ENCODE peak calls at places on chromosome 10, in six cellular contexts. S, I, L, X, B and C are unnamed samples.
A peak's percentile ranks its signal among the peaks of the same experiment; 100 is the strongest.

GRCh38 chr10:120750167-120750566 is 101.0 kb upstream of the WDR11 start:
- DNase-seq in S (no peak), I (no peak), L (no peak), X (no peak), B (no peak), C (peak; percentile 53)

GRCh38 chr10:114962441-114962840 is 24.4 kb downstream of the TRUB1 start:
- DNase-seq in S (no peak), I (no peak), L (peak; percentile 22), X (no peak), B (no peak), C (no peak)

GRCh38 chr10:66538908-66539307 is 386.9 kb upstream of the LRRTM3 start:
- DNase-seq in S (no peak), I (no peak), L (no peak), X (no peak), B (no peak), C (no peak)

GRCh38 chr10:22263106-22263505 is 45.3 kb upstream of the EBLN1 start:
- DNase-seq in S (no peak), I (no peak), L (no peak), X (no peak), B (no peak), C (no peak)

GRCh38 chr10:112402917-112403316 is 29.0 kb downstream of the ACSL5 start:
- DNase-seq in S (no peak), I (no peak), L (no peak), X (no peak), B (no peak), C (no peak)

GRCh38 chr10:106582291-106582690 is 582.2 kb downstream of the SORCS1 start:
- DNase-seq in S (peak; percentile 23), I (peak; percentile 34), L (no peak), X (peak; percentile 7), B (peak; percentile 23), C (no peak)

GRCh38 chr10:7302393-7303054 is 108.3 kb downstream of the SFMBT2 start:
- DNase-seq in S (no peak), I (peak; percentile 2), L (no peak), X (no peak), B (no peak), C (no peak)

GRCh38 chr10:13698217-13698616 is 111.5 kb downstream of the PRPF18 start:
- DNase-seq in S (peak; percentile 26), I (no peak), L (no peak), X (no peak), B (no peak), C (no peak)

GRCh38 chr10:34658934-34659333 is 156.2 kb downstream of the PARD3 start:
- DNase-seq in S (no peak), I (no peak), L (peak; percentile 61), X (no peak), B (no peak), C (no peak)

GRCh38 chr10:17290226-17290625 is 62.2 kb downstream of the VIM start:
- DNase-seq in S (peak; percentile 8), I (peak; percentile 8), L (no peak), X (peak; percentile 40), B (peak; percentile 55), C (peak; percentile 42)

GRCh38 chr10:126288547-126289493 is 99.5 kb downstream of the ADAM12 start:
- DNase-seq in S (no peak), I (no peak), L (no peak), X (no peak), B (no peak), C (no peak)

GRCh38 chr10:21831986-21832735 is 171.4 kb downstream of the DNAJC1 start:
- DNase-seq in S (peak; percentile 28), I (peak; percentile 60), L (no peak), X (no peak), B (no peak), C (no peak)

GRCh38 chr10:113880236-113880635 is 25.8 kb downstream of the NHLRC2 start:
- DNase-seq in S (no peak), I (peak; percentile 55), L (no peak), X (no peak), B (no peak), C (no peak)

GRCh38 chr10:110209399-110209925 is 2.1 kb downstream of the MXI1 start:
- DNase-seq in S (peak; percentile 87), I (peak; percentile 65), L (no peak), X (no peak), B (peak; percentile 61), C (peak; percentile 61)

GRCh38 chr10:99285846-99286245 is 43.3 kb upstream of the CNNM1 start:
- DNase-seq in S (no peak), I (peak; percentile 1), L (no peak), X (no peak), B (no peak), C (no peak)

GRCh38 chr10:95814011-95814727 is 58.2 kb downstream of the ENTPD1 start:
- DNase-seq in S (peak; percentile 80), I (peak; percentile 89), L (peak; percentile 22), X (no peak), B (peak; percentile 56), C (no peak)

GRCh38 chr10:97511711-97512445 is 13.2 kb downstream of the UBTD1 start:
- DNase-seq in S (no peak), I (no peak), L (no peak), X (no peak), B (no peak), C (no peak)

GRCh38 chr10:50992356-50992866 is 81.9 kb upstream of the PRKG1 start:
- DNase-seq in S (peak; percentile 51), I (peak; percentile 31), L (no peak), X (peak; percentile 26), B (no peak), C (no peak)

GRCh38 chr10:67788028-67788886 is 49.7 kb downstream of the DNAJC12 start:
- DNase-seq in S (peak; percentile 26), I (no peak), L (peak; percentile 81), X (peak; percentile 37), B (peak; percentile 91), C (peak; percentile 95)
- H3K9ac ChIP-seq in S (no peak overlapping the region), I (no peak overlapping the region), L (no peak overlapping the region), X (no peak overlapping the region), B (no peak overlapping the region), C (peak overlapping the region; percentile 56)

DNA sequence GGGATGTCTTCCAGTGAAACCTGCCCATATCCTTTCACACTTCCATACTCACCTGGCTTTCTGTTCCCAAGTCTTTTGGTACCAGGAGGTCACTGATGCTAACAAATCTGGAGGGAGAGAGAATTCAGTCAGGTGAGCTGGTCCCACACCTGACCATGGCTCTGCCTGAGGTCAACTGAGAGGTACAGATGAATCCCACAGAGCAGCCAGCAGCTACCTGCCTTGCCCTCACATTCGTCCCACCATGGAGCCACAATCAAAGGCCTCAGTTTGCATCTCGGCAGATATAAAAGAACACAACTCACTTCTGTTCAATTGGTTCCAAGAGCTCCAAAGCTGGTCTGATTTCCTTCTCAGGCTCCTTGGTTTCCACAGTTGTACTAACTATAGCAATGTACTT is 47.0 kb downstream of the GDI2 start:
- DNase-seq in S (no peak), I (no peak), L (no peak), X (no peak), B (no peak), C (no peak)
- H3K4me3 ChIP-seq in S (no peak overlapping the region), I (no peak overlapping the region), L (no peak overlapping the region), X (no peak overlapping the region), B (no peak overlapping the region), C (no peak overlapping the region)

DNA sequence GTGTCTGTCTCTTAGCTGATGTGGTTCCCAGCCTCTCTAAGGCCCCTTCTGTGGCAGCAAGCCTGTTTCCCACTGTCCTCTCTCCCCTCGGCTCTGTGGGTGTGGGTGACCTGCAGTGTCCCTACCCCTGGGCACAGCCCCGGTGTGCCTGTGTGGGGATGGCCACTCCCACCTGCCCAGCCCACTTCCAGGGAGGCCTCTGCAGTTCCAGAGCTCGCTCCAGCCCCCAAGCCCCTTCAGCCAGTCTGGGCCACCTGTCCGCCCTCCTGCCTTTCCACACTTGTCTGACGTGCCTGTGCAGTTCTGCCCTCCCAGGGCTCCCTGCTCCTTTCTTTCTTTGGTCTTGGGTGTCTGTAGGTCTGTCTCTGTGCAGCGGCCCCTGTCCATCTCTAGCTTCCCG is 127.0 kb upstream of the PPIF start:
- DNase-seq in S (no peak), I (no peak), L (no peak), X (peak; percentile 58), B (no peak), C (no peak)
- H3K4me1 ChIP-seq in S (peaks cover 63% of the 10 kb centered on the region), I (peaks cover 48% of the 10 kb centered on the region), L (peaks cover 3% of the 10 kb centered on the region), X (peaks cover 69% of the 10 kb centered on the region), B (peaks cover 8% of the 10 kb centered on the region), C (no peaks in the 10 kb centered on the region)

GRCh38 chr10:116030576-116030975 is 242.4 kb downstream of the GFRA1 start:
- DNase-seq in S (no peak), I (no peak), L (no peak), X (no peak), B (no peak), C (no peak)
- H3K9ac ChIP-seq in S (no peak overlapping the region), I (no peak overlapping the region), L (no peak overlapping the region), X (no peak overlapping the region), B (no peak overlapping the region), C (no peak overlapping the region)

GRCh38 chr10:58854811-58855210 is 321.6 kb upstream of the PHYHIPL start:
- DNase-seq in S (no peak), I (no peak), L (no peak), X (peak; percentile 1), B (no peak), C (no peak)

GRCh38 chr10:58859541-58859940 is 316.9 kb upstream of the PHYHIPL start:
- DNase-seq in S (no peak), I (peak; percentile 16), L (no peak), X (no peak), B (no peak), C (no peak)

GRCh38 chr10:58857251-58857650 is 319.2 kb upstream of the PHYHIPL start:
- DNase-seq in S (no peak), I (no peak), L (no peak), X (no peak), B (no peak), C (no peak)

GRCh38 chr10:58853668-58854067 is 322.8 kb upstream of the PHYHIPL start:
- DNase-seq in S (no peak), I (no peak), L (no peak), X (no peak), B (no peak), C (peak; percentile 32)

GRCh38 chr10:58856508-58857240 is 319.8 kb upstream of the PHYHIPL start:
- DNase-seq in S (peak; percentile 87), I (peak; percentile 96), L (no peak), X (no peak), B (peak; percentile 91), C (no peak)
- H3K4me3 ChIP-seq in S (peak overlapping the region; percentile 13), I (no peak overlapping the region), L (no peak overlapping the region), X (no peak overlapping the region), B (no peak overlapping the region), C (no peak overlapping the region)

GRCh38 chr10:73923935-73924598 is 13.1 kb downstream of the PLAU start:
- DNase-seq in S (peak; percentile 38), I (no peak), L (no peak), X (no peak), B (peak; percentile 75), C (no peak)
- H3K4me1 ChIP-seq in S (peaks cover 10% of the 10 kb centered on the region), I (peaks cover 7% of the 10 kb centered on the region), L (no peaks in the 10 kb centered on the region), X (peaks cover 4% of the 10 kb centered on the region), B (peaks cover 7% of the 10 kb centered on the region), C (peaks cover 16% of the 10 kb centered on the region)